ENCODE peak calls at places on chromosome 15, in eight cellular contexts. A, Q, N, P, H, Y, O and U are unnamed samples.
A peak's percentile ranks its signal among the peaks of the same experiment; 100 is the strongest.

GRCh38 chr15:67114846-67115521 is 49.6 kb downstream of the SMAD3 start:
- ATAC-seq in A (no peak), Q (no peak), N (no peak), P (peak; percentile 30), H (peak; percentile 3), Y (no peak), O (no peak), U (no peak)

GRCh38 chr15:40354408-40355171 is 3.4 kb upstream of the DISP2 start:
- ATAC-seq in A (peak; percentile 35), Q (peak; percentile 65), N (peak; percentile 44), P (peak; percentile 80), H (peak; percentile 58), Y (peak; percentile 44), O (peak; percentile 20), U (no peak)

GRCh38 chr15:41779662-41780157 is 5.4 kb downstream of the MAPKBP1 start:
- ATAC-seq in A (no peak), Q (peak; percentile 21), N (no peak), P (no peak), H (no peak), Y (no peak), O (no peak), U (no peak)

GRCh38 chr15:90419738-90420487 is 31.9 kb downstream of the IQGAP1 start:
- ATAC-seq in A (peak; percentile 91), Q (no peak), N (peak; percentile 34), P (no peak), H (peak; percentile 85), Y (peak; percentile 86), O (peak; percentile 76), U (peak; percentile 74)

GRCh38 chr15:92121047-92121446 is 267.5 kb downstream of the SLCO3A1 start:
- ATAC-seq in A (no peak), Q (no peak), N (no peak), P (no peak), H (no peak), Y (no peak), O (no peak), U (no peak)

GRCh38 chr15:90813796-90814192 is 54.6 kb upstream of the FURIN start:
- ATAC-seq in A (peak; percentile 56), Q (no peak), N (peak; percentile 40), P (no peak), H (no peak), Y (no peak), O (no peak), U (no peak)

GRCh38 chr15:88705769-88706165 is 67.0 kb downstream of the ISG20 start:
- ATAC-seq in A (no peak), Q (no peak), N (peak; percentile 47), P (no peak), H (no peak), Y (peak; percentile 40), O (no peak), U (no peak)

GRCh38 chr15:81188354-81188753 is 8.3 kb upstream of the IL16 start:
- ATAC-seq in A (no peak), Q (no peak), N (no peak), P (no peak), H (no peak), Y (no peak), O (no peak), U (no peak)

GRCh38 chr15:58475573-58476524 is 44.1 kb downstream of the LIPC start:
- ATAC-seq in A (no peak), Q (peak; percentile 85), N (no peak), P (peak; percentile 13), H (no peak), Y (no peak), O (peak; percentile 34), U (peak; percentile 66)

GRCh38 chr15:60721706-60722105 is 242.8 kb upstream of the ICE2 start:
- ATAC-seq in A (peak; percentile 58), Q (no peak), N (no peak), P (no peak), H (no peak), Y (no peak), O (peak; percentile 75), U (no peak)

GRCh38 chr15:41494190-41494921 is 682 bp downstream of the ITPKA start:
- ATAC-seq in A (peak; percentile 8), Q (peak; percentile 30), N (peak; percentile 16), P (peak; percentile 20), H (peak; percentile 29), Y (peak; percentile 55), O (peak; percentile 13), U (peak; percentile 1)

GRCh38 chr15:58889363-58889762 is 44.1 kb downstream of the SLTM start:
- ATAC-seq in A (no peak), Q (no peak), N (no peak), P (no peak), H (no peak), Y (no peak), O (no peak), U (no peak)

GRCh38 chr15:92941668-92942067 is 41.5 kb downstream of the CHD2 start:
- ATAC-seq in A (no peak), Q (no peak), N (no peak), P (no peak), H (no peak), Y (no peak), O (no peak), U (no peak)

GRCh38 chr15:22240951-22241350 is 160.6 kb downstream of the OR4M2 start:
- ATAC-seq in A (no peak), Q (no peak), N (no peak), P (no peak), H (no peak), Y (no peak), O (no peak), U (no peak)

GRCh38 chr15:101348643-101349496 is 53.8 kb upstream of the SNRPA1 start:
- ATAC-seq in A (no peak), Q (peak; percentile 44), N (peak; percentile 86), P (no peak), H (no peak), Y (peak; percentile 83), O (peak; percentile 49), U (peak; percentile 22)

GRCh38 chr15:101168463-101168824 is 83.4 kb downstream of the CHSY1 start:
- ATAC-seq in A (peak; percentile 56), Q (no peak), N (no peak), P (no peak), H (peak; percentile 49), Y (peak; percentile 68), O (peak; percentile 53), U (peak; percentile 7)

DNA sequence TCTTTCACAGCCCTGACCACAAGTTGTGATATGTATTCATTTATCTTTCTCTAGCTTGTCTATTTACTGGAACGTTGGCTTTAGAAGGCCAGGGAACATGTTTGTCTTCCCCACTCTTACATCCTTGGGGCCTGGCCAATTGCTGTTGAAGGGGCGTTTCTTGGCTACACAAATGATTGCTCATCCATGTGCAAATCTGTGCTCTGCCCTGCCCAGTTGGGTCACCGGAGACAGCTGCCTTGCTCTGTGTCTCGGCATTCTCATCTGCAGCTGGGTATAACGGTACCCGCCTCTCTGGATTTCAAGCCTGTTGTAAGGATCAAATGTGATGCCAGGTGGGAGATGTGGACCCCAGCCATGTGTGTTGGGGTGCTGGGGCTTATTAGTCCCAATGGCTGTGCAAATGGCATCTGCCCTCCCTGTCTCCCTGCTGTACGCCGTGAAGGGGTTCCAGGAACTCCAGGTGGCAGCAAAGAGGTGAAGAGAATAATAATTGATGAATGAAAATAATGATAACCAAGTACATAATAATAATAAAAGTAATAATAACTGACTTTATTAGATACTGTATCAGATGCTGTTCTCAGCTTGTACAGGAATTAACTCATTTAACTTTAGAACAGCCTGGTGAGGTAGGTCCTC is 24.1 kb upstream of the TLE3 start:
- ATAC-seq in A (no peak), Q (peak; percentile 24), N (no peak), P (no peak), H (peak; percentile 59), Y (no peak), O (peak; percentile 88), U (peak; percentile 92)
- TF ChIP-seq POLR2AphosphoS5 in A (no peak), Q (no peak), N (no peak), P (no peak), H (no peak), Y (no peak), O (no peak), U (peak; percentile 91)

GRCh38 chr15:85707519-85708338 is 87.0 kb downstream of the KLHL25 start:
- ATAC-seq in A (peak; percentile 5), Q (peak; percentile 86), N (no peak), P (no peak), H (no peak), Y (no peak), O (peak; percentile 58), U (peak; percentile 59)

GRCh38 chr15:85704720-85705119 is 90.0 kb downstream of the KLHL25 start:
- ATAC-seq in A (peak; percentile 19), Q (no peak), N (no peak), P (no peak), H (no peak), Y (no peak), O (peak; percentile 3), U (peak; percentile 43)

GRCh38 chr15:85708402-85708932 is 86.3 kb downstream of the KLHL25 start:
- ATAC-seq in A (peak; percentile 2), Q (peak; percentile 78), N (no peak), P (no peak), H (no peak), Y (no peak), O (no peak), U (no peak)

GRCh38 chr15:85709250-85709649 is 85.5 kb downstream of the KLHL25 start:
- ATAC-seq in A (no peak), Q (no peak), N (no peak), P (no peak), H (no peak), Y (no peak), O (no peak), U (no peak)

GRCh38 chr15:85706779-85707518 is 87.8 kb downstream of the KLHL25 start:
- ATAC-seq in A (peak; percentile 46), Q (peak; percentile 19), N (no peak), P (no peak), H (no peak), Y (peak; percentile 46), O (peak; percentile 81), U (peak; percentile 49)
- H3K4me1 ChIP-seq in A (peaks cover 73% of the 10 kb centered on the region), Q (peaks cover 41% of the 10 kb centered on the region), N (peaks cover 6% of the 10 kb centered on the region), P (no peaks in the 10 kb centered on the region), H (no peaks in the 10 kb centered on the region), Y (peaks cover 11% of the 10 kb centered on the region), O (peaks cover 74% of the 10 kb centered on the region), U (peaks cover 87% of the 10 kb centered on the region)

GRCh38 chr15:64507293-64507802 is 47.0 kb downstream of the ZNF609 start:
- ATAC-seq in A (peak; percentile 93), Q (peak; percentile 95), N (peak; percentile 21), P (peak; percentile 98), H (no peak), Y (no peak), O (peak; percentile 88), U (peak; percentile 61)
- TF ChIP-seq POLR2AphosphoS5 in A (no peak), Q (no peak), N (no peak), P (peak; percentile 31), H (no peak), Y (no peak), O (no peak), U (no peak)

GRCh38 chr15:68795298-68795848 is 25.3 kb downstream of the ANP32A start:
- ATAC-seq in A (peak; percentile 62), Q (peak; percentile 13), N (peak; percentile 87), P (no peak), H (no peak), Y (peak; percentile 20), O (peak; percentile 93), U (peak; percentile 91)

GRCh38 chr15:68798695-68799094 is 22.0 kb downstream of the ANP32A start:
- ATAC-seq in A (no peak), Q (no peak), N (no peak), P (no peak), H (no peak), Y (no peak), O (no peak), U (no peak)

GRCh38 chr15:68797157-68797556 is 23.5 kb downstream of the ANP32A start:
- ATAC-seq in A (peak; percentile 60), Q (no peak), N (no peak), P (no peak), H (no peak), Y (no peak), O (no peak), U (no peak)

GRCh38 chr15:68796576-68796975 is 24.1 kb downstream of the ANP32A start:
- ATAC-seq in A (no peak), Q (no peak), N (no peak), P (no peak), H (no peak), Y (no peak), O (no peak), U (no peak)

GRCh38 chr15:68797589-68798377 is 22.9 kb downstream of the ANP32A start:
- ATAC-seq in A (peak; percentile 32), Q (no peak), N (peak; percentile 3), P (peak; percentile 94), H (no peak), Y (no peak), O (peak; percentile 22), U (no peak)
- H3K4me1 ChIP-seq in A (peaks cover 62% of the 10 kb centered on the region), Q (peaks cover 61% of the 10 kb centered on the region), N (peaks cover 55% of the 10 kb centered on the region), P (peaks cover 18% of the 10 kb centered on the region), H (no peaks in the 10 kb centered on the region), Y (peaks cover 27% of the 10 kb centered on the region), O (peaks cover 80% of the 10 kb centered on the region), U (peaks cover 80% of the 10 kb centered on the region)